ENCODE peak calls at places on chromosomes 7 and 10, in five cellular contexts. One of them, this sample, is unnamed. For H3K4me1, the result is how much of the 10 kb centered on the place peaks cover.

GRCh38 chr10:1737222-1738061 is at the start of gene ADARB2:
- DNase-seq in SK-N-SH: peak
- DNase-seq in aorta: no peak
- DNase-seq in ascending aorta: no peak
- DNase-seq in prostate gland: peak
- DNase-seq in this sample: no peak

GRCh38 chr10:94225589-94225988 is 137.2 kb downstream of the NOC3L start:
- DNase-seq in ascending aorta: no peak
- DNase-seq in SK-N-SH: no peak
- DNase-seq in prostate gland: no peak
- DNase-seq in aorta: no peak
- DNase-seq in this sample: no peak

GRCh38 chr10:26869528-26869927 is 8.8 kb upstream of the ABI1 start:
- DNase-seq in ascending aorta: no peak
- DNase-seq in prostate gland: peak
- DNase-seq in SK-N-SH: no peak
- DNase-seq in aorta: no peak
- DNase-seq in this sample: no peak

GRCh38 chr7:104627516-104627915 is 299.1 kb downstream of the LHFPL3 start:
- DNase-seq in ascending aorta: no peak
- DNase-seq in prostate gland: no peak
- DNase-seq in SK-N-SH: no peak
- DNase-seq in aorta: no peak
- DNase-seq in this sample: no peak

GRCh38 chr10:37760817-37761216 is 96.6 kb downstream of the ZNF248 start:
- DNase-seq in prostate gland: no peak
- DNase-seq in SK-N-SH: no peak
- DNase-seq in aorta: no peak
- DNase-seq in ascending aorta: no peak
- DNase-seq in this sample: no peak

GRCh38 chr7:154304740-154305679 is 252.8 kb downstream of the DPP6 start:
- DNase-seq in ascending aorta: no peak
- DNase-seq in SK-N-SH: peak
- DNase-seq in aorta: no peak
- DNase-seq in prostate gland: no peak
- DNase-seq in this sample: no peak

GRCh38 chr7:131610007-131610406 is 53.6 kb upstream of the PODXL start:
- DNase-seq in ascending aorta: no peak
- DNase-seq in aorta: no peak
- DNase-seq in SK-N-SH: no peak
- DNase-seq in prostate gland: no peak
- DNase-seq in this sample: no peak

GRCh38 chr10:88116491-88116890 is 253.1 kb downstream of the PTEN start:
- DNase-seq in SK-N-SH: no peak
- DNase-seq in prostate gland: no peak
- DNase-seq in aorta: no peak
- DNase-seq in ascending aorta: no peak
- DNase-seq in this sample: no peak

GRCh38 chr7:30650455-30650854 is 31.8 kb downstream of the CRHR2 start:
- DNase-seq in SK-N-SH: no peak
- DNase-seq in aorta: no peak
- DNase-seq in prostate gland: no peak
- DNase-seq in ascending aorta: no peak
- DNase-seq in this sample: no peak

GRCh38 chr7:42911482-42912447 is at the start of gene C7orf25:
- DNase-seq in aorta: peak
- DNase-seq in ascending aorta: peak
- DNase-seq in SK-N-SH: peak
- DNase-seq in prostate gland: peak
- DNase-seq in this sample: peak

GRCh38 chr10:12960431-12960898 is 41.0 kb downstream of the CCDC3 start:
- DNase-seq in ascending aorta: no peak
- DNase-seq in prostate gland: peak
- DNase-seq in SK-N-SH: no peak
- DNase-seq in aorta: peak
- DNase-seq in this sample: no peak

GRCh38 chr7:40544277-40544723 is 409.5 kb downstream of the SUGCT start:
- DNase-seq in aorta: no peak
- DNase-seq in prostate gland: no peak
- DNase-seq in ascending aorta: no peak
- DNase-seq in SK-N-SH: no peak
- DNase-seq in this sample: no peak

GRCh38 chr7:84455788-84456187 is 261.2 kb upstream of the SEMA3A start:
- DNase-seq in prostate gland: no peak
- DNase-seq in aorta: no peak
- DNase-seq in ascending aorta: no peak
- DNase-seq in SK-N-SH: no peak
- DNase-seq in this sample: no peak

GRCh38 chr7:101126651-101127459 is at the start of gene SERPINE1:
- DNase-seq in ascending aorta: peak
- DNase-seq in SK-N-SH: peak
- DNase-seq in prostate gland: peak
- DNase-seq in aorta: peak
- DNase-seq in this sample: peak

GRCh38 chr10:124354411-124355382 is 64.0 kb downstream of the OAT start:
- DNase-seq in aorta: peak
- DNase-seq in prostate gland: no peak
- DNase-seq in SK-N-SH: peak
- DNase-seq in ascending aorta: no peak
- DNase-seq in this sample: peak

GRCh38 chr7:47473499-47474210 is 108.3 kb downstream of the TNS3 start:
- DNase-seq in SK-N-SH: no peak
- DNase-seq in ascending aorta: no peak
- DNase-seq in aorta: no peak
- DNase-seq in prostate gland: no peak
- DNase-seq in this sample: no peak

GRCh38 chr7:67466109-67466508 is 469.5 kb downstream of the TYW1 start:
- DNase-seq in SK-N-SH: no peak
- DNase-seq in aorta: no peak
- DNase-seq in ascending aorta: no peak
- DNase-seq in prostate gland: no peak
- DNase-seq in this sample: no peak

GRCh38 chr10:99340650-99341049 is 11.5 kb downstream of the CNNM1 start:
- DNase-seq in prostate gland: no peak
- DNase-seq in ascending aorta: no peak
- DNase-seq in SK-N-SH: no peak
- DNase-seq in aorta: no peak
- DNase-seq in this sample: no peak

GRCh38 chr7:84729284-84729683 is 457.6 kb downstream of the SEMA3D start:
- DNase-seq in aorta: no peak
- DNase-seq in SK-N-SH: no peak
- DNase-seq in ascending aorta: no peak
- DNase-seq in prostate gland: no peak
- DNase-seq in this sample: no peak

GRCh38 chr10:5897504-5897903 is 7.5 kb downstream of the FBH1 start:
- DNase-seq in SK-N-SH: no peak
- DNase-seq in prostate gland: no peak
- DNase-seq in ascending aorta: no peak
- DNase-seq in aorta: no peak
- DNase-seq in this sample: no peak

GRCh38 chr10:69361303-69361614 is 55.5 kb downstream of the TACR2 start:
- DNase-seq in SK-N-SH: no peak
- DNase-seq in prostate gland: no peak
- DNase-seq in ascending aorta: no peak
- DNase-seq in aorta: no peak
- DNase-seq in this sample: peak

GRCh38 chr10:23496727-23497126 is 57.9 kb downstream of the OTUD1 start:
- DNase-seq in aorta: no peak
- DNase-seq in SK-N-SH: no peak
- DNase-seq in prostate gland: no peak
- DNase-seq in ascending aorta: no peak
- DNase-seq in this sample: no peak

GRCh38 chr7:84714765-84715164 is 472.1 kb downstream of the SEMA3D start:
- DNase-seq in prostate gland: no peak
- DNase-seq in SK-N-SH: no peak
- DNase-seq in ascending aorta: no peak
- DNase-seq in aorta: no peak
- DNase-seq in this sample: no peak

GRCh38 chr10:4221315-4221714 is 436.3 kb upstream of the KLF6 start:
- DNase-seq in SK-N-SH: no peak
- DNase-seq in aorta: no peak
- DNase-seq in prostate gland: no peak
- DNase-seq in ascending aorta: no peak
- DNase-seq in this sample: no peak

GRCh38 chr10:117540640-117541404 is 1.7 kb upstream of the EMX2 start:
- DNase-seq in ascending aorta: no peak
- DNase-seq in aorta: no peak
- DNase-seq in prostate gland: no peak
- DNase-seq in SK-N-SH: no peak
- DNase-seq in this sample: no peak

GRCh38 chr10:96714031-96714590 is 6.2 kb downstream of the PIK3AP1 start:
- DNase-seq in ascending aorta: no peak
- DNase-seq in aorta: no peak
- DNase-seq in SK-N-SH: no peak
- DNase-seq in prostate gland: no peak
- DNase-seq in this sample: no peak

GRCh38 chr10:122102146-122102866 is 113.3 kb downstream of the TACC2 start:
- DNase-seq in prostate gland: no peak
- DNase-seq in aorta: no peak
- DNase-seq in ascending aorta: no peak
- DNase-seq in SK-N-SH: no peak
- DNase-seq in this sample: no peak

GRCh38 chr7:108094933-108095710 is 35.0 kb downstream of the LAMB4 start:
- DNase-seq in prostate gland: peak
- DNase-seq in ascending aorta: peak
- DNase-seq in aorta: no peak
- DNase-seq in SK-N-SH: peak
- DNase-seq in this sample: no peak

GRCh38 chr7:116582806-116583444 is 58.1 kb downstream of the CAV1 start:
- DNase-seq in ascending aorta: no peak
- DNase-seq in prostate gland: no peak
- DNase-seq in aorta: no peak
- DNase-seq in SK-N-SH: no peak
- DNase-seq in this sample: peak

GRCh38 chr10:88060762-88061161 is 197.3 kb downstream of the PTEN start:
- DNase-seq in prostate gland: no peak
- DNase-seq in ascending aorta: no peak
- DNase-seq in SK-N-SH: no peak
- DNase-seq in aorta: no peak
- DNase-seq in this sample: no peak

GRCh38 chr10:119545310-119545709 is 2.8 kb upstream of the RGS10 start:
- DNase-seq in SK-N-SH: no peak
- DNase-seq in aorta: no peak
- DNase-seq in ascending aorta: no peak
- DNase-seq in prostate gland: no peak
- DNase-seq in this sample: no peak
- H3K4me1 ChIP-seq in SK-N-SH: under half
- H3K4me1 ChIP-seq in aorta: under half
- H3K4me1 ChIP-seq in ascending aorta: under half
- H3K4me1 ChIP-seq in prostate gland: under half
- H3K4me1 ChIP-seq in this sample: under half

GRCh38 chr10:48839809-48840679 is 99.6 kb downstream of the LRRC18 start:
- DNase-seq in ascending aorta: no peak
- DNase-seq in aorta: no peak
- DNase-seq in SK-N-SH: no peak
- DNase-seq in prostate gland: no peak
- DNase-seq in this sample: no peak
- H3K4me1 ChIP-seq in ascending aorta: under half
- H3K4me1 ChIP-seq in aorta: under half
- H3K4me1 ChIP-seq in SK-N-SH: under half
- H3K4me1 ChIP-seq in prostate gland: under half
- H3K4me1 ChIP-seq in this sample: under half

DNA sequence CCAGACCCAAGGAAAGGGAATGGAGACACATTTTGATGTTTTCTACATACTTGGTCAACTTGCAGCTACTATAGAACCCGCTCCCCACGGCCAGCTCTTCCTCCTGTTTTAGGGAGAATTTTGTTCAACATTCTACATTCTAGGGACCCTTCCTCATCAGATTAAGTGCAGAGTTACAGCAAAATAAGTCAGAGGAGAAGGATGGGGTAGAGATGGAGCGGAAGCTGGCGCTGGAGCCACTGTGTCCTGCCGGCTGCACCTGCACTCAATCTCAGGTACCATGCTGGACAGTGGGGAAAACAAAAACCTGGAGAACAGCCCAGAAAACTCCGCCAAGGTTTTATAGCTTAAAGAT is 79.4 kb upstream of the EN2 start:
- DNase-seq in prostate gland: peak
- DNase-seq in ascending aorta: no peak
- DNase-seq in SK-N-SH: no peak
- DNase-seq in aorta: no peak
- DNase-seq in this sample: no peak
- H3K4me1 ChIP-seq in prostate gland: under half
- H3K4me1 ChIP-seq in ascending aorta: under half
- H3K4me1 ChIP-seq in SK-N-SH: under half
- H3K4me1 ChIP-seq in aorta: under half
- H3K4me1 ChIP-seq in this sample: under half

DNA sequence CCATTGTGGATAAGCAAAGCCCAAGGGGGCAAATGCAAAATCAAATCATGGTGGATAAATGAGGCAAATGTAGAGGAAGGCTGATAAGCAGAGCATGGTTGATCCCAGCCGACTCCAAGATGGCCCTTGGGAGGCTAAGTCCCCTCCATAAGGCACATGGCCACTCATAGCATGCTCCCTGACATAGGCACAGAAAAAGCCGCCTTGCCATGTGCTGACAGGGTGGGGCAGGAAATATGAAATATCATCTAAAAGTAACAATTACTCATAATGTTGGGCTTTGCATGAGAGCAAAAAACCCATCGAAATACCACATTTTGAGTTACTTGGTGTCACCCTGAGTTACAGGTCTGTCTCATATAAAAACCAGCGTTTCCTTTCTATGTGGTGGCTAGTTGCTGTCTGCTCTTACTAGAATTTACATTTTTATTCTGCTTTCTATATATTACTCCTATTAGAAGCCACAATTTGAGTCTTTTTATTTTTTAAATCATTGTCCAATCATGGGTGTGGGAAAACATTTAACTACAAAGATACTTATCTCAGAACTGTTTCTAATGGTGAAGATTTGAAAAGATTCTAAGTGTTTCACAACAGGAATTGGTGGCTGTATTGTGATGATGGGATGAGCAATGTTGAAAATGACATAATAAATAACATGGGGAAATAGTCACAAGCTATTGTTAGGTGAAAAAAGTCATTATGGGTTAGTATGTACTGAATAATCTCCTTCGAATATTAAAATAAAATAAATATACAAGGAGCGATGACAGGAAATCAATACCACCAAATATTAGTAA is 102.7 kb downstream of the CUBN start:
- DNase-seq in ascending aorta: no peak
- DNase-seq in prostate gland: no peak
- DNase-seq in aorta: no peak
- DNase-seq in SK-N-SH: no peak
- DNase-seq in this sample: no peak
- H3K4me1 ChIP-seq in ascending aorta: under half
- H3K4me1 ChIP-seq in prostate gland: under half
- H3K4me1 ChIP-seq in aorta: under half
- H3K4me1 ChIP-seq in SK-N-SH: under half
- H3K4me1 ChIP-seq in this sample: under half

GRCh38 chr7:140678816-140679130 is 6.0 kb downstream of the ADCK2 start:
- DNase-seq in aorta: peak
- DNase-seq in SK-N-SH: no peak
- DNase-seq in prostate gland: no peak
- DNase-seq in ascending aorta: no peak
- DNase-seq in this sample: no peak
- H3K4me1 ChIP-seq in aorta: under half
- H3K4me1 ChIP-seq in SK-N-SH: under half
- H3K4me1 ChIP-seq in prostate gland: under half
- H3K4me1 ChIP-seq in ascending aorta: under half
- H3K4me1 ChIP-seq in this sample: under half